ENCODE peak calls at places on chromosomes 2 and 18, in six cellular contexts. One of them, this sample, is unnamed.
A peak's percentile ranks its signal among the peaks of the same experiment; 100 is the strongest.

GRCh38 chr2:78992451-78992806 is 33.1 kb upstream of the REG3G start:
- DNase-seq in mucosa of descending colon: peak; percentile 16
- DNase-seq in fibroblast of pulmonary artery: peak; percentile 21
- DNase-seq in nephron progenitor cell: peak; percentile 53
- DNase-seq in upper lobe of right lung: no peak
- DNase-seq in MCF 10A: no peak
- DNase-seq in this sample: no peak

GRCh38 chr2:117293012-117293411 is 521.5 kb upstream of the DDX18 start:
- DNase-seq in mucosa of descending colon: no peak
- DNase-seq in fibroblast of pulmonary artery: no peak
- DNase-seq in nephron progenitor cell: no peak
- DNase-seq in upper lobe of right lung: no peak
- DNase-seq in MCF 10A: no peak
- DNase-seq in this sample: no peak

GRCh38 chr2:10157293-10157692 is 34.8 kb downstream of the RRM2 start:
- DNase-seq in mucosa of descending colon: no peak
- DNase-seq in fibroblast of pulmonary artery: no peak
- DNase-seq in nephron progenitor cell: no peak
- DNase-seq in upper lobe of right lung: no peak
- DNase-seq in MCF 10A: no peak
- DNase-seq in this sample: no peak

GRCh38 chr18:10128906-10129305 is 215.1 kb downstream of the VAPA start:
- DNase-seq in mucosa of descending colon: no peak
- DNase-seq in fibroblast of pulmonary artery: no peak
- DNase-seq in nephron progenitor cell: no peak
- DNase-seq in upper lobe of right lung: no peak
- DNase-seq in MCF 10A: no peak
- DNase-seq in this sample: no peak

GRCh38 chr2:98869272-98869641 is 66.8 kb downstream of the CRACDL start:
- DNase-seq in mucosa of descending colon: peak; percentile 88
- DNase-seq in fibroblast of pulmonary artery: peak; percentile 8
- DNase-seq in nephron progenitor cell: no peak
- DNase-seq in upper lobe of right lung: peak; percentile 92
- DNase-seq in MCF 10A: peak; percentile 81
- DNase-seq in this sample: no peak

GRCh38 chr2:47303341-47304148 is 99.4 kb upstream of the MSH2 start:
- DNase-seq in mucosa of descending colon: no peak
- DNase-seq in fibroblast of pulmonary artery: no peak
- DNase-seq in nephron progenitor cell: no peak
- DNase-seq in upper lobe of right lung: no peak
- DNase-seq in MCF 10A: no peak
- DNase-seq in this sample: no peak

GRCh38 chr2:199459286-199460100 is 1.8 kb upstream of the SATB2 start:
- DNase-seq in mucosa of descending colon: peak; percentile 80
- DNase-seq in fibroblast of pulmonary artery: peak; percentile 96
- DNase-seq in nephron progenitor cell: peak; percentile 89
- DNase-seq in upper lobe of right lung: peak; percentile 95
- DNase-seq in MCF 10A: peak; percentile 94
- DNase-seq in this sample: peak; percentile 65

GRCh38 chr2:238164906-238165287 is 6.1 kb downstream of the ERFE start:
- DNase-seq in mucosa of descending colon: no peak
- DNase-seq in fibroblast of pulmonary artery: no peak
- DNase-seq in nephron progenitor cell: no peak
- DNase-seq in upper lobe of right lung: peak; percentile 40
- DNase-seq in MCF 10A: no peak
- DNase-seq in this sample: no peak

GRCh38 chr18:59779979-59780378 is 82.8 kb upstream of the CCBE1 start:
- DNase-seq in mucosa of descending colon: no peak
- DNase-seq in fibroblast of pulmonary artery: peak; percentile 82
- DNase-seq in nephron progenitor cell: no peak
- DNase-seq in upper lobe of right lung: no peak
- DNase-seq in MCF 10A: peak; percentile 55
- DNase-seq in this sample: no peak
- TF ChIP-seq CTCF in mucosa of descending colon: no peak
- TF ChIP-seq CTCF in fibroblast of pulmonary artery: no peak
- TF ChIP-seq CTCF in nephron progenitor cell: no peak
- TF ChIP-seq CTCF in upper lobe of right lung: no peak
- TF ChIP-seq CTCF in MCF 10A: no peak
- TF ChIP-seq CTCF in this sample: no peak

DNA sequence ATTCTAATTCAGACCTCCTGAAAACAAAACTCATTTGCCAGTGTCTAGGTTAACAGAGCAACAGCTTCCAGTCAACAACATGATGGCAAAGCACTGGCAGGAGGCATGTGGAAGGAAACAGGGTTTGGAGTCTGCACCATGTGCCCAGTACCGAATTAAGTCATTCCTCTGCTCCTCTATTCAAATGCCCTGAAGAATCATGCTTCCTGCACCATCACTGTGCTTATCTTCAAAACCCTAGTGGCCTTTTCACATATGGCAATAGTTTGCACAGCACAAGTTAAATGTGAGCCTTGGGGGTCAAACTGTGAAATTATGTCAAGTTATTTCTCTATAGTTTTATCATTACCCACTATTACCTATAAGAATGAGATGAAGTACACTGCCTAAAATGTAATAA is 75.4 kb upstream of the GRB14 start:
- DNase-seq in mucosa of descending colon: no peak
- DNase-seq in fibroblast of pulmonary artery: no peak
- DNase-seq in nephron progenitor cell: no peak
- DNase-seq in upper lobe of right lung: no peak
- DNase-seq in MCF 10A: no peak
- DNase-seq in this sample: no peak
- TF ChIP-seq CTCF in mucosa of descending colon: no peak
- TF ChIP-seq CTCF in fibroblast of pulmonary artery: peak; percentile 0
- TF ChIP-seq CTCF in nephron progenitor cell: no peak
- TF ChIP-seq CTCF in upper lobe of right lung: no peak
- TF ChIP-seq CTCF in MCF 10A: no peak
- TF ChIP-seq CTCF in this sample: no peak

DNA sequence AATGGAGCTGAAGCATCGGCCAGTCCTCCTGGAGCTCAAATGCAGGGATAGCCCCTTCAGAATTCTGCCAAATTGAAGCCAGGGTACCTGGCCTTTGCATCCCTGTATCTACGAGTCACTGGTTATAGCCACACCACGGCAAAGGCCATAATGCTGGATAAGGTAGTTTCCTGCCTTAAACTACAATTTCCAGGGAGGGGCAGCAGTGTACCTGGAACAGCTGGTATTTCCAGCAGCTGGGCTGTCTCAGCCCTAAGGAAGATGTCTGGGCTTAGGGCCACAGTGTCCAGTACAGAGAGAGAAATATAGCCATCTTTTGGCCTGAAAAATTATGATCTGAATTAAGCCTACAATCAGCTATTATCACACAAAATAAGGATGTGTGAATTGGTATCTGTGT is 180.3 kb downstream of the GCA start:
- DNase-seq in mucosa of descending colon: peak; percentile 14
- DNase-seq in fibroblast of pulmonary artery: no peak
- DNase-seq in nephron progenitor cell: peak; percentile 4
- DNase-seq in upper lobe of right lung: no peak
- DNase-seq in MCF 10A: no peak
- DNase-seq in this sample: no peak
- TF ChIP-seq CTCF in mucosa of descending colon: no peak
- TF ChIP-seq CTCF in fibroblast of pulmonary artery: no peak
- TF ChIP-seq CTCF in nephron progenitor cell: no peak
- TF ChIP-seq CTCF in upper lobe of right lung: no peak
- TF ChIP-seq CTCF in MCF 10A: no peak
- TF ChIP-seq CTCF in this sample: no peak

GRCh38 chr2:166609183-166609959 is 115.3 kb upstream of the SCN7A start:
- DNase-seq in mucosa of descending colon: no peak
- DNase-seq in fibroblast of pulmonary artery: no peak
- DNase-seq in nephron progenitor cell: no peak
- DNase-seq in upper lobe of right lung: peak; percentile 25
- DNase-seq in MCF 10A: no peak
- DNase-seq in this sample: no peak
- TF ChIP-seq CTCF in mucosa of descending colon: no peak
- TF ChIP-seq CTCF in fibroblast of pulmonary artery: no peak
- TF ChIP-seq CTCF in nephron progenitor cell: no peak
- TF ChIP-seq CTCF in upper lobe of right lung: no peak
- TF ChIP-seq CTCF in MCF 10A: no peak
- TF ChIP-seq CTCF in this sample: no peak